ENCODE peak calls at places on chromosome 22, in nine cellular contexts. One of them, this sample, is unnamed.

GRCh38 chr22:37232140-37232998 is 11.7 kb downstream of the RAC2 start:
- DNase-seq in RWPE2: no peak
- DNase-seq in dorsolateral prefrontal cortex: no peak
- DNase-seq in tibial artery: no peak
- DNase-seq in tibial nerve: no peak
- DNase-seq in CD8-positive, alpha-beta T cell: no peak
- DNase-seq in lower lobe of right lung: peak; percentile 26
- DNase-seq in effector memory CD4-positive, alpha-beta T cell: no peak
- DNase-seq in prostate gland: no peak
- DNase-seq in this sample: no peak

GRCh38 chr22:35135165-35135564 is 69.2 kb downstream of the ISX start:
- DNase-seq in tibial artery: no peak
- DNase-seq in RWPE2: no peak
- DNase-seq in lower lobe of right lung: no peak
- DNase-seq in CD8-positive, alpha-beta T cell: no peak
- DNase-seq in prostate gland: no peak
- DNase-seq in effector memory CD4-positive, alpha-beta T cell: no peak
- DNase-seq in dorsolateral prefrontal cortex: no peak
- DNase-seq in tibial nerve: no peak
- DNase-seq in this sample: no peak

GRCh38 chr22:35349368-35349703 is 31.6 kb upstream of the HMOX1 start:
- DNase-seq in tibial nerve: no peak
- DNase-seq in prostate gland: no peak
- DNase-seq in effector memory CD4-positive, alpha-beta T cell: no peak
- DNase-seq in dorsolateral prefrontal cortex: no peak
- DNase-seq in tibial artery: no peak
- DNase-seq in lower lobe of right lung: no peak
- DNase-seq in RWPE2: no peak
- DNase-seq in CD8-positive, alpha-beta T cell: no peak
- DNase-seq in this sample: no peak

GRCh38 chr22:22020425-22020852 is 37.9 kb upstream of the TOP3B start:
- DNase-seq in RWPE2: no peak
- DNase-seq in effector memory CD4-positive, alpha-beta T cell: no peak
- DNase-seq in prostate gland: no peak
- DNase-seq in tibial nerve: no peak
- DNase-seq in lower lobe of right lung: no peak
- DNase-seq in dorsolateral prefrontal cortex: no peak
- DNase-seq in CD8-positive, alpha-beta T cell: no peak
- DNase-seq in tibial artery: no peak
- DNase-seq in this sample: no peak

GRCh38 chr22:33957086-33957485 is 36.8 kb upstream of the LARGE1 start:
- DNase-seq in CD8-positive, alpha-beta T cell: no peak
- DNase-seq in effector memory CD4-positive, alpha-beta T cell: no peak
- DNase-seq in lower lobe of right lung: no peak
- DNase-seq in tibial nerve: no peak
- DNase-seq in dorsolateral prefrontal cortex: no peak
- DNase-seq in prostate gland: no peak
- DNase-seq in RWPE2: no peak
- DNase-seq in tibial artery: no peak
- DNase-seq in this sample: no peak

GRCh38 chr22:38074181-38075104 is 9.5 kb downstream of the SLC16A8 start:
- DNase-seq in tibial artery: no peak
- DNase-seq in lower lobe of right lung: no peak
- DNase-seq in CD8-positive, alpha-beta T cell: no peak
- DNase-seq in dorsolateral prefrontal cortex: peak; percentile 72
- DNase-seq in RWPE2: no peak
- DNase-seq in tibial nerve: no peak
- DNase-seq in prostate gland: no peak
- DNase-seq in effector memory CD4-positive, alpha-beta T cell: no peak
- DNase-seq in this sample: no peak

GRCh38 chr22:24730864-24731263 is 43.7 kb downstream of the PIWIL3 start:
- DNase-seq in CD8-positive, alpha-beta T cell: no peak
- DNase-seq in prostate gland: no peak
- DNase-seq in dorsolateral prefrontal cortex: no peak
- DNase-seq in RWPE2: no peak
- DNase-seq in tibial nerve: no peak
- DNase-seq in effector memory CD4-positive, alpha-beta T cell: no peak
- DNase-seq in lower lobe of right lung: no peak
- DNase-seq in tibial artery: no peak
- DNase-seq in this sample: no peak

GRCh38 chr22:39490135-39490798 is 11.8 kb upstream of the MIEF1 start:
- DNase-seq in CD8-positive, alpha-beta T cell: peak; percentile 58
- DNase-seq in tibial artery: peak; percentile 82
- DNase-seq in tibial nerve: peak; percentile 77
- DNase-seq in dorsolateral prefrontal cortex: peak; percentile 94
- DNase-seq in lower lobe of right lung: peak; percentile 91
- DNase-seq in RWPE2: peak; percentile 86
- DNase-seq in prostate gland: peak; percentile 75
- DNase-seq in effector memory CD4-positive, alpha-beta T cell: peak; percentile 66
- DNase-seq in this sample: no peak

GRCh38 chr22:46732513-46732912 is 5.5 kb downstream of the CERK start:
- DNase-seq in CD8-positive, alpha-beta T cell: no peak
- DNase-seq in tibial artery: no peak
- DNase-seq in dorsolateral prefrontal cortex: no peak
- DNase-seq in prostate gland: no peak
- DNase-seq in lower lobe of right lung: no peak
- DNase-seq in effector memory CD4-positive, alpha-beta T cell: no peak
- DNase-seq in tibial nerve: no peak
- DNase-seq in RWPE2: no peak
- DNase-seq in this sample: no peak

GRCh38 chr22:46728470-46728869 is 9.6 kb downstream of the CERK start:
- DNase-seq in dorsolateral prefrontal cortex: no peak
- DNase-seq in CD8-positive, alpha-beta T cell: no peak
- DNase-seq in effector memory CD4-positive, alpha-beta T cell: no peak
- DNase-seq in prostate gland: no peak
- DNase-seq in lower lobe of right lung: no peak
- DNase-seq in tibial nerve: no peak
- DNase-seq in tibial artery: no peak
- DNase-seq in RWPE2: no peak
- DNase-seq in this sample: no peak

GRCh38 chr22:46730568-46731245 is 7.3 kb downstream of the CERK start:
- DNase-seq in RWPE2: no peak
- DNase-seq in prostate gland: no peak
- DNase-seq in dorsolateral prefrontal cortex: no peak
- DNase-seq in effector memory CD4-positive, alpha-beta T cell: no peak
- DNase-seq in CD8-positive, alpha-beta T cell: no peak
- DNase-seq in lower lobe of right lung: no peak
- DNase-seq in tibial nerve: no peak
- DNase-seq in tibial artery: no peak
- DNase-seq in this sample: no peak

GRCh38 chr22:46732041-46732379 is 6.0 kb downstream of the CERK start:
- DNase-seq in tibial nerve: no peak
- DNase-seq in effector memory CD4-positive, alpha-beta T cell: no peak
- DNase-seq in dorsolateral prefrontal cortex: no peak
- DNase-seq in CD8-positive, alpha-beta T cell: no peak
- DNase-seq in lower lobe of right lung: no peak
- DNase-seq in prostate gland: no peak
- DNase-seq in tibial artery: no peak
- DNase-seq in RWPE2: no peak
- DNase-seq in this sample: no peak

DNA sequence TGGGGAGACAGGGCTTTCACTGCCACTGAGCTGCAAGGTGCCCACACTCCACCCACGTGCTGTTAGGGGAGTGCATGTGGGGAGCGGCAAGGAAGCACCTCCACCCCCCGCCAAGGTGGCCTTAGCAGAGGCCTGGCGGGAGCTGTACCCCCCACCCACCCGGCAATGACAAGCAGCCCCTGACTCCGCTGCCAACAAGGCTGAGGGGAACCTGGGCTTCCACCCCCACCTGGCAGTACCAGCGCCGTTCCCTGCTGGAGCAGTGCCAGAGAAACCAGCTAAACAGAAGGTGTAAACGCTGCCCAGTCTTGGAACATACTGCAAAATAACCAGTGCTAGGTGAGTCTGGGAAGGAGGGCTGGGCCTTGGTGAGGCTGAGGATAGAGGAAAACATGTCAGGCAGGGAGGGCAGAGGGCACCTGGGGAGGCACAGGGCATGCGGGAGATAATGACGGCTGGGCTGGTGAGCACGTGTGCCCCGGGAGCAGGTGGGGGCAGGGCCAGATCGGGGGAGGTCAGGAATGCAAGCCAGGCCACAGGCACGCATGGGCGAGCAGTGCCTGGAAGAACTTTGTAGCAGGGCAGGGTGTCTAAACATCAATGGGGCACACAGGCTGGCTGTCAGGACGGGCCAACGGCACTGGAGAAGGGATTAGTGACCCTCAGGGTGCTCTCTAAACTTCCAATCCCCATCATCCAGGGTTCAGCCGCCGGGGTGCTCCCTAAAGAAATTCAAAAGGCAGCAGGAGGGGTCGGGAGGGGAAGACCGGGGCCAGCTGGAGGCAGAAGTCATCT is 6.6 kb downstream of the CERK start:
- DNase-seq in effector memory CD4-positive, alpha-beta T cell: no peak
- DNase-seq in tibial nerve: no peak
- DNase-seq in dorsolateral prefrontal cortex: no peak
- DNase-seq in CD8-positive, alpha-beta T cell: no peak
- DNase-seq in RWPE2: no peak
- DNase-seq in lower lobe of right lung: peak; percentile 66
- DNase-seq in tibial artery: no peak
- DNase-seq in prostate gland: peak; percentile 64
- DNase-seq in this sample: no peak
- H3K27ac ChIP-seq in effector memory CD4-positive, alpha-beta T cell: peak overlapping the region; percentile 50
- H3K27ac ChIP-seq in tibial nerve: no peak overlapping the region
- H3K27ac ChIP-seq in dorsolateral prefrontal cortex: no peak overlapping the region
- H3K27ac ChIP-seq in CD8-positive, alpha-beta T cell: peak overlapping the region; percentile 20
- H3K27ac ChIP-seq in RWPE2: no peak overlapping the region
- H3K27ac ChIP-seq in lower lobe of right lung: no peak overlapping the region
- H3K27ac ChIP-seq in tibial artery: no peak overlapping the region
- H3K27ac ChIP-seq in prostate gland: no peak overlapping the region
- H3K27ac ChIP-seq in this sample: no peak overlapping the region

GRCh38 chr22:50665212-50665611 is 7.4 kb upstream of the SHANK3 start:
- DNase-seq in prostate gland: no peak
- DNase-seq in lower lobe of right lung: no peak
- DNase-seq in CD8-positive, alpha-beta T cell: no peak
- DNase-seq in effector memory CD4-positive, alpha-beta T cell: no peak
- DNase-seq in RWPE2: no peak
- DNase-seq in dorsolateral prefrontal cortex: no peak
- DNase-seq in tibial nerve: no peak
- DNase-seq in tibial artery: no peak
- DNase-seq in this sample: no peak
- H3K27ac ChIP-seq in prostate gland: no peak overlapping the region
- H3K27ac ChIP-seq in lower lobe of right lung: no peak overlapping the region
- H3K27ac ChIP-seq in CD8-positive, alpha-beta T cell: no peak overlapping the region
- H3K27ac ChIP-seq in effector memory CD4-positive, alpha-beta T cell: no peak overlapping the region
- H3K27ac ChIP-seq in RWPE2: no peak overlapping the region
- H3K27ac ChIP-seq in dorsolateral prefrontal cortex: no peak overlapping the region
- H3K27ac ChIP-seq in tibial nerve: no peak overlapping the region
- H3K27ac ChIP-seq in tibial artery: no peak overlapping the region
- H3K27ac ChIP-seq in this sample: no peak overlapping the region

GRCh38 chr22:28829358-28830181 is 29.2 kb upstream of the XBP1 start:
- DNase-seq in prostate gland: peak; percentile 79
- DNase-seq in tibial nerve: peak; percentile 91
- DNase-seq in dorsolateral prefrontal cortex: peak; percentile 79
- DNase-seq in tibial artery: peak; percentile 81
- DNase-seq in effector memory CD4-positive, alpha-beta T cell: peak; percentile 48
- DNase-seq in CD8-positive, alpha-beta T cell: peak; percentile 52
- DNase-seq in lower lobe of right lung: peak; percentile 81
- DNase-seq in RWPE2: no peak
- DNase-seq in this sample: no peak

GRCh38 chr22:28831140-28832072 is 31.0 kb upstream of the XBP1 start:
- DNase-seq in prostate gland: no peak
- DNase-seq in dorsolateral prefrontal cortex: no peak
- DNase-seq in tibial nerve: no peak
- DNase-seq in effector memory CD4-positive, alpha-beta T cell: no peak
- DNase-seq in RWPE2: no peak
- DNase-seq in CD8-positive, alpha-beta T cell: no peak
- DNase-seq in lower lobe of right lung: no peak
- DNase-seq in tibial artery: no peak
- DNase-seq in this sample: no peak

GRCh38 chr22:28835630-28836189 is 35.3 kb upstream of the XBP1 start:
- DNase-seq in RWPE2: no peak
- DNase-seq in CD8-positive, alpha-beta T cell: no peak
- DNase-seq in prostate gland: no peak
- DNase-seq in dorsolateral prefrontal cortex: no peak
- DNase-seq in lower lobe of right lung: no peak
- DNase-seq in tibial nerve: no peak
- DNase-seq in effector memory CD4-positive, alpha-beta T cell: no peak
- DNase-seq in tibial artery: no peak
- DNase-seq in this sample: no peak

GRCh38 chr22:28832731-28833130 is 32.4 kb upstream of the XBP1 start:
- DNase-seq in RWPE2: no peak
- DNase-seq in CD8-positive, alpha-beta T cell: no peak
- DNase-seq in tibial artery: no peak
- DNase-seq in lower lobe of right lung: no peak
- DNase-seq in prostate gland: no peak
- DNase-seq in dorsolateral prefrontal cortex: no peak
- DNase-seq in tibial nerve: no peak
- DNase-seq in effector memory CD4-positive, alpha-beta T cell: no peak
- DNase-seq in this sample: no peak

DNA sequence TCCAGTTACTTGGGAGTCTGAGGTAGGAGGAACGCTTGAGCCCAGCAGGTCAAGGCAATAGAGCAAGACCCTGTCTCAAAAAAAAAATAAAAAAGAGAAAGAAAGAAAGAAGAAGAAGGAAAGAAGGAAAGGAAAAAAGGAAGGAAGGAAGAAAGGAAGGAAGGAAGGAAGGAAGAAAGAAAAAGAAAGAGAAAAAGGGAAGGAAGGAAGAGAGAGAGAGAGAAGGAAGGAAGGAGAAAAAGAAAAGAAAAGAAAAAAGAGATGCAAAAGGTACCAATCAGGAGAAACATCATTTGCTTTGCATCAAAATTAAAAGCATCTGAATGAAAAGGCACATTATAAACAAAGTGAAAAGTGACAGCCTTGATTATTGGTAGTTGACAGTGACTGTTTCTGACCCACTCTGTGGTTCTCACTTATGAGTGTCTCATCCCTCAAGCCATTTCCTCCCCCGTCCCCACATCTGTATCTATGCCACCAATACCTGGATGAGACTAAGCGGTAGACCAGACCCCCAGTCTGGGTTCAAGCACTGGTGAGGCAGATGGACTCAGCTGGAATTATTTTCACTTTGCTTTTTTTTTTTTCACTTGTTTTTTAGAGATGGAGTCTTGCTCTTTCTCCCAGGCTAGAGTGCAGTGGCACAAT is 33.0 kb upstream of the XBP1 start:
- DNase-seq in CD8-positive, alpha-beta T cell: no peak
- DNase-seq in prostate gland: no peak
- DNase-seq in lower lobe of right lung: no peak
- DNase-seq in dorsolateral prefrontal cortex: no peak
- DNase-seq in effector memory CD4-positive, alpha-beta T cell: no peak
- DNase-seq in tibial artery: no peak
- DNase-seq in RWPE2: no peak
- DNase-seq in tibial nerve: no peak
- DNase-seq in this sample: no peak
- H3K27ac ChIP-seq in CD8-positive, alpha-beta T cell: no peak overlapping the region
- H3K27ac ChIP-seq in prostate gland: no peak overlapping the region
- H3K27ac ChIP-seq in lower lobe of right lung: no peak overlapping the region
- H3K27ac ChIP-seq in dorsolateral prefrontal cortex: no peak overlapping the region
- H3K27ac ChIP-seq in effector memory CD4-positive, alpha-beta T cell: no peak overlapping the region
- H3K27ac ChIP-seq in tibial artery: no peak overlapping the region
- H3K27ac ChIP-seq in RWPE2: no peak overlapping the region
- H3K27ac ChIP-seq in tibial nerve: no peak overlapping the region
- H3K27ac ChIP-seq in this sample: no peak overlapping the region

DNA sequence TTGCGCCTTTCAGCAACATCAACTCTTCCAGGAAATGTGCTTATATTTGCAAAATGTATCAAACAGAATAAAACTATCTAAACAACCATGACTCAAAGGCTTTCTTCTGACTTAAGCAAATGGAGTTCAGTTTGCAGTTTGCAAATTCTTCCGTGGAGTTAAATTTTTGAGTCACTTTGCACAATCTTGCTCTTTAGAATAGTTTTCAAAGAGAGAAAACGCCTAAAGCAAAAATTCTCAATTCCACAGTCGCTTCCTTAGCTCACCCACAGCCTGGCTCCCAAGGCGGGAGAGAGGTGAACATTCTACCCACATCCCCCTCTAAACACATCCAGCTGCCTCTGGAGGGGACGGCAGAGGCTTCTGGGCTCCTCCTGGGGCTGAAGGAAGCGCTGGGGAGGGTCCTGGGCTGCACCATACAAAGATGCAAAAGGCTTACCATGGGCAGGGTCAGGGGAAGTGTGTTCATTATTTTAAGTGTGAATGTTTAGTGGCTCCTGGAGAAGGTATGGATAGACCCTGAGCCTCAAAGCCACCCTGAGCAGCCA is 1487.3 kb downstream of the TBC1D22A start:
- DNase-seq in lower lobe of right lung: no peak
- DNase-seq in tibial artery: no peak
- DNase-seq in effector memory CD4-positive, alpha-beta T cell: no peak
- DNase-seq in CD8-positive, alpha-beta T cell: no peak
- DNase-seq in RWPE2: no peak
- DNase-seq in tibial nerve: no peak
- DNase-seq in prostate gland: no peak
- DNase-seq in dorsolateral prefrontal cortex: no peak
- DNase-seq in this sample: no peak
- H3K27ac ChIP-seq in lower lobe of right lung: no peak overlapping the region
- H3K27ac ChIP-seq in tibial artery: no peak overlapping the region
- H3K27ac ChIP-seq in effector memory CD4-positive, alpha-beta T cell: no peak overlapping the region
- H3K27ac ChIP-seq in CD8-positive, alpha-beta T cell: no peak overlapping the region
- H3K27ac ChIP-seq in RWPE2: no peak overlapping the region
- H3K27ac ChIP-seq in tibial nerve: no peak overlapping the region
- H3K27ac ChIP-seq in prostate gland: no peak overlapping the region
- H3K27ac ChIP-seq in dorsolateral prefrontal cortex: no peak overlapping the region
- H3K27ac ChIP-seq in this sample: no peak overlapping the region

This sample was measured in epithelial cell of prostate.